ENCODE peak calls at places on chromosomes 13 and 19, in eight cellular contexts. One of them, this sample, is unnamed.

GRCh38 chr13:76286178-76286577 is 600.0 kb downstream of the KCTD12 start:
- DNase-seq in lung: no peak
- DNase-seq in aorta: peak; percentile 26
- DNase-seq in sigmoid colon: no peak
- DNase-seq in transverse colon: no peak
- DNase-seq in K562: no peak
- DNase-seq in psoas muscle: no peak
- DNase-seq in stomach: no peak
- DNase-seq in this sample: no peak

GRCh38 chr13:38045278-38046048 is 175.9 kb upstream of the TRPC4 start:
- DNase-seq in lung: no peak
- DNase-seq in aorta: no peak
- DNase-seq in sigmoid colon: no peak
- DNase-seq in transverse colon: no peak
- DNase-seq in K562: peak; percentile 69
- DNase-seq in psoas muscle: no peak
- DNase-seq in stomach: no peak
- DNase-seq in this sample: no peak

GRCh38 chr13:81293594-81294164 is 952.8 kb upstream of the SPRY2 start:
- DNase-seq in lung: no peak
- DNase-seq in aorta: no peak
- DNase-seq in sigmoid colon: no peak
- DNase-seq in transverse colon: no peak
- DNase-seq in K562: no peak
- DNase-seq in psoas muscle: no peak
- DNase-seq in stomach: no peak
- DNase-seq in this sample: no peak

GRCh38 chr13:30792257-30793000 is 57.1 kb downstream of the ALOX5AP start:
- DNase-seq in lung: peak; percentile 55
- DNase-seq in aorta: peak; percentile 89
- DNase-seq in sigmoid colon: peak; percentile 89
- DNase-seq in transverse colon: peak; percentile 50
- DNase-seq in K562: peak; percentile 3
- DNase-seq in psoas muscle: peak; percentile 88
- DNase-seq in stomach: peak; percentile 71
- DNase-seq in this sample: peak; percentile 58

GRCh38 chr13:83333614-83334388 is 548.5 kb downstream of the SLITRK1 start:
- DNase-seq in lung: no peak
- DNase-seq in aorta: no peak
- DNase-seq in sigmoid colon: no peak
- DNase-seq in transverse colon: no peak
- DNase-seq in K562: no peak
- DNase-seq in psoas muscle: no peak
- DNase-seq in stomach: no peak
- DNase-seq in this sample: no peak

GRCh38 chr13:91482427-91482826 is 84.0 kb downstream of the GPC5 start:
- DNase-seq in lung: no peak
- DNase-seq in aorta: no peak
- DNase-seq in sigmoid colon: no peak
- DNase-seq in transverse colon: no peak
- DNase-seq in K562: no peak
- DNase-seq in psoas muscle: no peak
- DNase-seq in stomach: no peak
- DNase-seq in this sample: no peak

GRCh38 chr13:25967144-25967543 is 84.7 kb downstream of the SHISA2 start:
- DNase-seq in lung: no peak
- DNase-seq in aorta: no peak
- DNase-seq in sigmoid colon: no peak
- DNase-seq in transverse colon: no peak
- DNase-seq in K562: no peak
- DNase-seq in psoas muscle: no peak
- DNase-seq in stomach: no peak
- DNase-seq in this sample: no peak

GRCh38 chr13:44930907-44931676 is 58.2 kb downstream of the NUFIP1 start:
- DNase-seq in lung: no peak
- DNase-seq in aorta: no peak
- DNase-seq in sigmoid colon: no peak
- DNase-seq in transverse colon: no peak
- DNase-seq in K562: no peak
- DNase-seq in psoas muscle: peak; percentile 56
- DNase-seq in stomach: no peak
- DNase-seq in this sample: no peak

GRCh38 chr19:2695288-2695866 is 7.1 kb downstream of the GNG7 start:
- DNase-seq in lung: no peak
- DNase-seq in aorta: no peak
- DNase-seq in sigmoid colon: no peak
- DNase-seq in transverse colon: no peak
- DNase-seq in K562: no peak
- DNase-seq in psoas muscle: no peak
- DNase-seq in stomach: no peak
- DNase-seq in this sample: no peak

GRCh38 chr19:47111081-47111589 is 2.4 kb downstream of the ZC3H4 start:
- DNase-seq in lung: peak; percentile 41
- DNase-seq in aorta: no peak
- DNase-seq in sigmoid colon: peak; percentile 71
- DNase-seq in transverse colon: peak; percentile 41
- DNase-seq in K562: peak; percentile 40
- DNase-seq in psoas muscle: peak; percentile 63
- DNase-seq in stomach: peak; percentile 34
- DNase-seq in this sample: no peak

GRCh38 chr19:34707661-34708060 is 26.4 kb upstream of the ZNF181 start:
- DNase-seq in lung: no peak
- DNase-seq in aorta: no peak
- DNase-seq in sigmoid colon: no peak
- DNase-seq in transverse colon: no peak
- DNase-seq in K562: no peak
- DNase-seq in psoas muscle: no peak
- DNase-seq in stomach: no peak
- DNase-seq in this sample: no peak

GRCh38 chr19:55638864-55639359 is 1.9 kb upstream of the ZNF580 start:
- DNase-seq in lung: no peak
- DNase-seq in aorta: peak; percentile 50
- DNase-seq in sigmoid colon: no peak
- DNase-seq in transverse colon: no peak
- DNase-seq in K562: peak; percentile 78
- DNase-seq in psoas muscle: peak; percentile 70
- DNase-seq in stomach: no peak
- DNase-seq in this sample: peak; percentile 78

GRCh38 chr13:93233997-93234416 is 7.4 kb downstream of the GPC6 start:
- DNase-seq in lung: no peak
- DNase-seq in aorta: no peak
- DNase-seq in sigmoid colon: no peak
- DNase-seq in transverse colon: no peak
- DNase-seq in K562: peak; percentile 52
- DNase-seq in psoas muscle: no peak
- DNase-seq in stomach: no peak
- DNase-seq in this sample: peak; percentile 32

GRCh38 chr13:21576424-21576823 is 27.5 kb downstream of the MICU2 start:
- DNase-seq in lung: no peak
- DNase-seq in aorta: no peak
- DNase-seq in sigmoid colon: no peak
- DNase-seq in transverse colon: no peak
- DNase-seq in K562: peak; percentile 49
- DNase-seq in psoas muscle: no peak
- DNase-seq in stomach: no peak
- DNase-seq in this sample: no peak

GRCh38 chr13:46124967-46125933 is 20.4 kb upstream of the CPB2 start:
- DNase-seq in lung: no peak
- DNase-seq in aorta: no peak
- DNase-seq in sigmoid colon: no peak
- DNase-seq in transverse colon: no peak
- DNase-seq in K562: peak; percentile 49
- DNase-seq in psoas muscle: no peak
- DNase-seq in stomach: no peak
- DNase-seq in this sample: no peak
- H3K4me1 ChIP-seq in lung: peaks cover 4% of the 10 kb centered on the region
- H3K4me1 ChIP-seq in aorta: no peaks in the 10 kb centered on the region
- H3K4me1 ChIP-seq in sigmoid colon: no peaks in the 10 kb centered on the region
- H3K4me1 ChIP-seq in transverse colon: no peaks in the 10 kb centered on the region
- H3K4me1 ChIP-seq in K562: peaks cover 5% of the 10 kb centered on the region
- H3K4me1 ChIP-seq in psoas muscle: no peaks in the 10 kb centered on the region
- H3K4me1 ChIP-seq in stomach: no peaks in the 10 kb centered on the region
- H3K4me1 ChIP-seq in this sample: peaks cover 12% of the 10 kb centered on the region

GRCh38 chr13:40590112-40590862 is 76.2 kb downstream of the FOXO1 start:
- DNase-seq in lung: no peak
- DNase-seq in aorta: no peak
- DNase-seq in sigmoid colon: no peak
- DNase-seq in transverse colon: no peak
- DNase-seq in K562: no peak
- DNase-seq in psoas muscle: no peak
- DNase-seq in stomach: no peak
- DNase-seq in this sample: no peak

GRCh38 chr13:40591091-40591490 is 75.3 kb downstream of the FOXO1 start:
- DNase-seq in lung: no peak
- DNase-seq in aorta: no peak
- DNase-seq in sigmoid colon: no peak
- DNase-seq in transverse colon: no peak
- DNase-seq in K562: no peak
- DNase-seq in psoas muscle: no peak
- DNase-seq in stomach: no peak
- DNase-seq in this sample: no peak

GRCh38 chr13:40589285-40590109 is 76.9 kb downstream of the FOXO1 start:
- DNase-seq in lung: no peak
- DNase-seq in aorta: peak; percentile 55
- DNase-seq in sigmoid colon: peak; percentile 68
- DNase-seq in transverse colon: peak; percentile 48
- DNase-seq in K562: no peak
- DNase-seq in psoas muscle: peak; percentile 62
- DNase-seq in stomach: no peak
- DNase-seq in this sample: no peak

GRCh38 chr13:40595693-40596092 is 70.7 kb downstream of the FOXO1 start:
- DNase-seq in lung: no peak
- DNase-seq in aorta: no peak
- DNase-seq in sigmoid colon: no peak
- DNase-seq in transverse colon: no peak
- DNase-seq in K562: no peak
- DNase-seq in psoas muscle: no peak
- DNase-seq in stomach: no peak
- DNase-seq in this sample: no peak

GRCh38 chr13:40592035-40592434 is 74.4 kb downstream of the FOXO1 start:
- DNase-seq in lung: no peak
- DNase-seq in aorta: no peak
- DNase-seq in sigmoid colon: no peak
- DNase-seq in transverse colon: no peak
- DNase-seq in K562: no peak
- DNase-seq in psoas muscle: no peak
- DNase-seq in stomach: no peak
- DNase-seq in this sample: no peak
- H3K4me1 ChIP-seq in lung: peaks cover 15% of the 10 kb centered on the region
- H3K4me1 ChIP-seq in aorta: peaks cover 13% of the 10 kb centered on the region
- H3K4me1 ChIP-seq in sigmoid colon: peaks cover 66% of the 10 kb centered on the region
- H3K4me1 ChIP-seq in transverse colon: peaks cover 36% of the 10 kb centered on the region
- H3K4me1 ChIP-seq in K562: no peaks in the 10 kb centered on the region
- H3K4me1 ChIP-seq in psoas muscle: peaks cover 93% of the 10 kb centered on the region
- H3K4me1 ChIP-seq in stomach: peaks cover 12% of the 10 kb centered on the region
- H3K4me1 ChIP-seq in this sample: peaks cover 23% of the 10 kb centered on the region

GRCh38 chr19:5047251-5047935 is 78.5 kb downstream of the KDM4B start:
- DNase-seq in lung: no peak
- DNase-seq in aorta: no peak
- DNase-seq in sigmoid colon: no peak
- DNase-seq in transverse colon: no peak
- DNase-seq in K562: no peak
- DNase-seq in psoas muscle: no peak
- DNase-seq in stomach: no peak
- DNase-seq in this sample: no peak

GRCh38 chr19:5049561-5049960 is 80.6 kb downstream of the KDM4B start:
- DNase-seq in lung: no peak
- DNase-seq in aorta: no peak
- DNase-seq in sigmoid colon: no peak
- DNase-seq in transverse colon: no peak
- DNase-seq in K562: no peak
- DNase-seq in psoas muscle: no peak
- DNase-seq in stomach: no peak
- DNase-seq in this sample: no peak

GRCh38 chr19:5048727-5049553 is 80.0 kb downstream of the KDM4B start:
- DNase-seq in lung: no peak
- DNase-seq in aorta: peak; percentile 87
- DNase-seq in sigmoid colon: no peak
- DNase-seq in transverse colon: peak; percentile 55
- DNase-seq in K562: no peak
- DNase-seq in psoas muscle: no peak
- DNase-seq in stomach: no peak
- DNase-seq in this sample: no peak

GRCh38 chr19:5046339-5047039 is 77.6 kb downstream of the KDM4B start:
- DNase-seq in lung: peak; percentile 69
- DNase-seq in aorta: no peak
- DNase-seq in sigmoid colon: no peak
- DNase-seq in transverse colon: peak; percentile 74
- DNase-seq in K562: no peak
- DNase-seq in psoas muscle: peak; percentile 62
- DNase-seq in stomach: peak; percentile 83
- DNase-seq in this sample: peak; percentile 71

DNA sequence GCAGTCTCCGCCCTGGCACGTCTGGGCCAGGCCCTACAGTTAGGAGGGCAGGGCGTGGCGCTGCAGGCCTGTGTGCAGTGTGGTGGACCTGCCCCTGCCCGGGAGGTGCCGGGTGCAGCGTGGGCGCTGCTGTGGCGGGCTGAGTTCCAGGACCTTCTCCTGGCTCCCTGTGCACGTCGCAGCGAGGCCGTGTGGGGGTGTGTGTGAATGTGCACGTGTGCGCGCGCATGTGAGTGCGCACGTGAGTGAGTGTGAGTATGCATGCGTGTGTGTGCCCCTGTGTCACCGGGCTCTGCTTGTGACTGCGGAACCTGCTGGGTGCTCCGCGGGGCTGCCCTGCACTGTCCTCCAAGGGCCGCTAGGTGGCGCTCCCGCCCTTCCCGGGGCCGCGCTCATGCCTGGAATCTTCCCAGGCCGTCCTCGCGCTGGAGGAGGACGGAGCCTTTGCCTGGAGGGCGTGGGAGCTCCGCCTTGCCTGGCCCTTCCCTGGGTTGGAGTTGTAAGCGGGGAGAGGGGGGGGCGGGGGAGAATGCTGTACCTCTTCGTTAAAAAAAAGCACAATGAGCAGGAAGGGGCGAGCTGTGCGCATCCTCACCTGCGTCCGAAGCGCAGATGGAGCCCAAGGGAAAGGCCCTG is 79.3 kb downstream of the KDM4B start:
- DNase-seq in lung: peak; percentile 67
- DNase-seq in aorta: peak; percentile 86
- DNase-seq in sigmoid colon: peak; percentile 87
- DNase-seq in transverse colon: peak; percentile 86
- DNase-seq in K562: peak; percentile 83
- DNase-seq in psoas muscle: peak; percentile 89
- DNase-seq in stomach: peak; percentile 87
- DNase-seq in this sample: peak; percentile 86
- H3K4me1 ChIP-seq in lung: peaks cover 13% of the 10 kb centered on the region
- H3K4me1 ChIP-seq in aorta: no peaks in the 10 kb centered on the region
- H3K4me1 ChIP-seq in sigmoid colon: peaks cover 20% of the 10 kb centered on the region
- H3K4me1 ChIP-seq in transverse colon: peaks cover 39% of the 10 kb centered on the region
- H3K4me1 ChIP-seq in K562: peaks cover 44% of the 10 kb centered on the region
- H3K4me1 ChIP-seq in psoas muscle: peaks cover 39% of the 10 kb centered on the region
- H3K4me1 ChIP-seq in stomach: peaks cover 41% of the 10 kb centered on the region
- H3K4me1 ChIP-seq in this sample: peaks cover 27% of the 10 kb centered on the region

DNA sequence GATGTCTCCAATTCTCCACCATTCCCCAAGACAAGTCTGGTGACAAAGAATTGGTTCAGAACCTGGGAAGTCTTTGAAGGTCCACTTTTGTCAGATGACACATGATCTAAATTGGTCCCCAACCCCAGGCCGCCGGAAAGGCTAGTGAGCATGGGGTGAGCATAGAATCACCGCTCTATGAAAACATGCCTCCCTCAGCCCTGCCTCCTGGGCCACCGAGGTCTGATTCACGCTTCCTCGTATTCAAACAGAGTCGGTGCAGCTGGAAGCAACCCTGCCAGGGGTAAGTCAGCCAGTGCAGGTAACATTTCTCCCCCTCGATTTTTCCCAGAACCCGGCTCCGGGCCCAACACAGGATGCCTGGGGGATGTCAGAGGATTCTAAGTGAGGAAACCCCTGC is 33.9 kb upstream of the KLF2 start:
- DNase-seq in lung: no peak
- DNase-seq in aorta: no peak
- DNase-seq in sigmoid colon: no peak
- DNase-seq in transverse colon: no peak
- DNase-seq in K562: no peak
- DNase-seq in psoas muscle: no peak
- DNase-seq in stomach: no peak
- DNase-seq in this sample: no peak
- H3K4me1 ChIP-seq in lung: peaks cover 10% of the 10 kb centered on the region
- H3K4me1 ChIP-seq in aorta: no peaks in the 10 kb centered on the region
- H3K4me1 ChIP-seq in sigmoid colon: peaks cover 27% of the 10 kb centered on the region
- H3K4me1 ChIP-seq in transverse colon: peaks cover 20% of the 10 kb centered on the region
- H3K4me1 ChIP-seq in K562: peaks cover 16% of the 10 kb centered on the region
- H3K4me1 ChIP-seq in psoas muscle: peaks cover 25% of the 10 kb centered on the region
- H3K4me1 ChIP-seq in stomach: peaks cover 32% of the 10 kb centered on the region
- H3K4me1 ChIP-seq in this sample: peaks cover 7% of the 10 kb centered on the region

This sample was measured in Caco-2.